ENCODE peak calls at places on chromosome 19, in seven cellular contexts. C, G, N, A, E, I and Z are unnamed samples.
A peak's percentile ranks its signal among the peaks of the same experiment; 100 is the strongest.

GRCh38 chr19:49690656-49691242 is at the start of gene CPT1C:
- DNase-seq in E (peak; percentile 80), A (peak; percentile 16), C (peak; percentile 66), G (peak; percentile 95), I (peak; percentile 87), N (peak; percentile 91), Z (peak; percentile 93)

GRCh38 chr19:47228937-47229673 is 1.9 kb downstream of the BBC3 start:
- DNase-seq in E (no peak), G (peak; percentile 46), N (no peak), C (peak; percentile 36), A (peak; percentile 37), I (no peak), Z (peak; percentile 51)

GRCh38 chr19:35267818-35268545 is 780 bp upstream of the USF2 start:
- DNase-seq in A (peak; percentile 69), E (peak; percentile 74), N (peak; percentile 21), I (peak; percentile 77), G (peak; percentile 75), C (peak; percentile 70), Z (peak; percentile 74)

GRCh38 chr19:34475026-34475974 is 6.3 kb upstream of the WTIP start:
- DNase-seq in G (peak; percentile 84), E (no peak), C (no peak), I (no peak), N (no peak), A (no peak), Z (no peak)

GRCh38 chr19:21593934-21594844 is 88.8 kb downstream of the ZNF429 start:
- DNase-seq in I (no peak), N (no peak), C (no peak), G (no peak), A (no peak), E (peak; percentile 44), Z (no peak)

GRCh38 chr19:33679696-33680095 is 57.9 kb downstream of the CHST8 start:
- DNase-seq in C (no peak), I (no peak), G (no peak), N (no peak), E (no peak), A (no peak), Z (no peak)

GRCh38 chr19:16626796-16627193 is 1.2 kb downstream of the MED26 start:
- DNase-seq in G (no peak), E (no peak), N (no peak), C (no peak), A (no peak), I (no peak), Z (no peak)

GRCh38 chr19:49188626-49189200 is 31.1 kb downstream of the TRPM4 start:
- DNase-seq in A (no peak), G (no peak), N (no peak), I (no peak), E (no peak), C (no peak), Z (no peak)

GRCh38 chr19:22331521-22331920 is 45.3 kb downstream of the ZNF729 start:
- DNase-seq in G (no peak), N (no peak), A (no peak), C (no peak), E (no peak), I (no peak), Z (no peak)

GRCh38 chr19:13298565-13299481 is 148.6 kb downstream of the IER2 start:
- DNase-seq in G (no peak), A (no peak), N (no peak), C (no peak), E (no peak), I (peak; percentile 25), Z (no peak)

GRCh38 chr19:29285878-29286277 is 72.9 kb upstream of the UQCRFS1 start:
- DNase-seq in C (peak; percentile 27), I (peak; percentile 55), N (no peak), G (peak; percentile 4), A (no peak), E (no peak), Z (no peak)

GRCh38 chr19:4597975-4598671 is 38.6 kb upstream of the SEMA6B start:
- DNase-seq in I (no peak), N (no peak), C (no peak), A (peak; percentile 14), E (no peak), G (peak; percentile 57), Z (no peak)

GRCh38 chr19:2561895-2562294 is 86.0 kb downstream of the GADD45B start:
- DNase-seq in E (no peak), I (no peak), A (peak; percentile 49), N (no peak), C (no peak), G (no peak), Z (no peak)

GRCh38 chr19:35715981-35716734 is 1.6 kb upstream of the KMT2B start:
- DNase-seq in G (no peak), C (peak; percentile 85), I (no peak), N (peak; percentile 52), E (peak; percentile 70), A (no peak), Z (peak; percentile 47)

GRCh38 chr19:29741776-29742175 is 26.7 kb upstream of the C19orf12 start:
- DNase-seq in G (no peak), E (no peak), C (no peak), N (no peak), A (no peak), I (no peak), Z (no peak)

GRCh38 chr19:46009530-46010510 is 13.0 kb downstream of the PGLYRP1 start:
- DNase-seq in G (peak; percentile 65), A (peak; percentile 51), C (peak; percentile 73), E (peak; percentile 76), I (peak; percentile 82), N (peak; percentile 6), Z (peak; percentile 45)

GRCh38 chr19:3433313-3433712 is 47.0 kb downstream of the SMIM24 start:
- DNase-seq in C (no peak), A (no peak), I (no peak), E (no peak), G (no peak), N (no peak), Z (no peak)

GRCh38 chr19:2048959-2049740 is 1.9 kb downstream of the MKNK2 start:
- DNase-seq in G (no peak), E (peak; percentile 32), A (no peak), N (no peak), I (peak; percentile 66), C (peak; percentile 81), Z (no peak)

GRCh38 chr19:47436712-47437401 is 17.5 kb upstream of the MEIS3 start:
- DNase-seq in I (peak; percentile 60), N (peak; percentile 69), E (peak; percentile 89), C (peak; percentile 73), G (peak; percentile 58), A (peak; percentile 73), Z (peak; percentile 34)

GRCh38 chr19:873084-874019 is 13.9 kb downstream of the CFD start:
- DNase-seq in E (no peak), N (no peak), I (no peak), A (peak; percentile 80), G (peak; percentile 24), C (no peak), Z (peak; percentile 46)

GRCh38 chr19:7159105-7159933 is 89.8 kb downstream of the ZNF557 start:
- DNase-seq in I (no peak), E (no peak), A (no peak), G (peak; percentile 54), C (no peak), N (peak; percentile 25), Z (no peak)

GRCh38 chr19:50562329-50562728 is 5.9 kb downstream of the LRRC4B start:
- DNase-seq in N (no peak), E (no peak), C (no peak), A (no peak), G (no peak), I (no peak), Z (no peak)

GRCh38 chr19:28530406-28531035 is 682.4 kb downstream of the UQCRFS1 start:
- DNase-seq in I (no peak), C (no peak), G (no peak), A (no peak), E (no peak), N (no peak), Z (no peak)

GRCh38 chr19:14300281-14300680 is 81.0 kb upstream of the ADGRE5 start:
- DNase-seq in G (no peak), I (no peak), C (no peak), N (no peak), A (no peak), E (no peak), Z (no peak)

GRCh38 chr19:46288896-46289588 is 7.8 kb upstream of the HIF3A start:
- DNase-seq in C (no peak), A (no peak), N (no peak), E (no peak), G (peak; percentile 97), I (no peak), Z (no peak)

GRCh38 chr19:6047741-6048231 is 62.5 kb downstream of the RFX2 start:
- DNase-seq in A (no peak), G (peak; percentile 47), C (no peak), E (no peak), I (no peak), N (peak; percentile 22), Z (no peak)

GRCh38 chr19:28633223-28634030 is 579.5 kb downstream of the UQCRFS1 start:
- DNase-seq in I (peak; percentile 26), A (peak; percentile 37), E (peak; percentile 44), N (no peak), G (peak; percentile 56), C (peak; percentile 5), Z (no peak)

GRCh38 chr19:42115219-42115618 is 17.0 kb downstream of the POU2F2 start:
- DNase-seq in E (peak; percentile 81), I (no peak), C (no peak), A (no peak), G (no peak), N (no peak), Z (no peak)

GRCh38 chr19:31955884-31956283 is 389.5 kb upstream of the ZNF507 start:
- DNase-seq in E (no peak), I (no peak), G (no peak), C (no peak), N (peak; percentile 89), A (no peak), Z (no peak)